ENCODE peak calls at places on chromosomes 4 and X, in four cellular contexts. K is K562, S is HepG2, U is SK-N-SH. X is an unnamed sample.
A peak's percentile ranks its signal among the peaks of the same experiment; 100 is the strongest.

GRCh38 chrX:10166731-10167149 is 10.0 kb downstream of the CLCN4 start:
- DNase-seq in U (no peak), S (peak; percentile 39), K (no peak), X (no peak)

GRCh38 chrX:129982300-129983246 is at the start of gene BCORL1:
- DNase-seq in U (peak; percentile 98), S (peak; percentile 75), K (peak; percentile 95), X (peak; percentile 79)

GRCh38 chr4:120052840-120053239 is 13.8 kb downstream of the MAD2L1 start:
- DNase-seq in U (no peak), K (peak; percentile 24), S (no peak), X (no peak)

GRCh38 chrX:39869846-39870601 is 227.7 kb downstream of the BCOR start:
- DNase-seq in K (peak; percentile 71), S (no peak), U (no peak), X (no peak)

GRCh38 chrX:9728271-9728670 is 37.4 kb downstream of the GPR143 start:
- DNase-seq in U (no peak), K (no peak), S (no peak), X (no peak)

GRCh38 chr4:38075370-38076152 is 115.4 kb downstream of the PTTG2 start:
- DNase-seq in U (no peak), K (no peak), S (peak; percentile 89), X (no peak)

GRCh38 chrX:120120223-120120622 is 4.5 kb upstream of the RHOXF1 start:
- DNase-seq in S (no peak), U (no peak), K (no peak), X (no peak)

GRCh38 chr4:85496933-85497332 is 22.0 kb downstream of the ARHGAP24 start:
- DNase-seq in U (no peak), K (no peak), S (no peak), X (no peak)

GRCh38 chrX:96979766-96980165 is 96.1 kb downstream of the RPA4 start:
- DNase-seq in S (no peak), K (no peak), U (no peak), X (no peak)

GRCh38 chrX:45842916-45843315 is 642.2 kb upstream of the DIPK2B start:
- DNase-seq in K (no peak), U (no peak), S (no peak), X (no peak)

GRCh38 chrX:100829730-100830129 is 9.5 kb downstream of the CSTF2 start:
- DNase-seq in U (no peak), K (no peak), S (no peak), X (no peak)

GRCh38 chr4:37976513-37976912 is 16.3 kb downstream of the PTTG2 start:
- DNase-seq in S (peak; percentile 39), U (no peak), K (no peak), X (no peak)

GRCh38 chr4:82900016-82900334 is 560 bp upstream of the THAP9 start:
- DNase-seq in U (no peak), K (no peak), S (no peak), X (no peak)

GRCh38 chr4:128863314-128864075 is 54.0 kb downstream of the JADE1 start:
- DNase-seq in K (peak; percentile 72), S (peak; percentile 69), U (peak; percentile 70), X (peak; percentile 42)

GRCh38 chr4:119536572-119537528 is 91.8 kb downstream of the PDE5A start:
- DNase-seq in K (no peak), U (no peak), S (no peak), X (no peak)

GRCh38 chr4:182770259-182770968 is 146.8 kb downstream of the DCTD start:
- DNase-seq in S (no peak), K (no peak), U (no peak), X (no peak)

GRCh38 chr4:153393397-153393796 is 48.9 kb downstream of the MND1 start:
- DNase-seq in K (no peak), S (no peak), U (no peak), X (no peak)

GRCh38 chr4:127143460-127144190 is 489.1 kb upstream of the INTU start:
- DNase-seq in K (no peak), U (no peak), S (no peak), X (no peak)

GRCh38 chrX:11531226-11531625 is 134.5 kb downstream of the ARHGAP6 start:
- DNase-seq in U (no peak), K (peak; percentile 44), S (no peak), X (no peak)

GRCh38 chr4:160414516-160414915 is 1311.6 kb downstream of the RAPGEF2 start:
- DNase-seq in U (no peak), S (no peak), K (no peak), X (no peak)

GRCh38 chrX:24498975-24499374 is 33.9 kb downstream of the PDK3 start:
- DNase-seq in S (no peak), U (peak; percentile 30), K (no peak), X (no peak)

GRCh38 chr4:124481123-124481522 is 231.4 kb downstream of the ANKRD50 start:
- DNase-seq in S (no peak), U (no peak), K (no peak), X (no peak)

GRCh38 chr4:139791681-139792080 is 126.1 kb downstream of the MGST2 start:
- DNase-seq in S (no peak), U (no peak), K (no peak), X (no peak)

GRCh38 chrX:83847339-83847738 is 13.6 kb upstream of the CYLC1 start:
- DNase-seq in U (no peak), S (no peak), K (no peak), X (no peak)

DNA sequence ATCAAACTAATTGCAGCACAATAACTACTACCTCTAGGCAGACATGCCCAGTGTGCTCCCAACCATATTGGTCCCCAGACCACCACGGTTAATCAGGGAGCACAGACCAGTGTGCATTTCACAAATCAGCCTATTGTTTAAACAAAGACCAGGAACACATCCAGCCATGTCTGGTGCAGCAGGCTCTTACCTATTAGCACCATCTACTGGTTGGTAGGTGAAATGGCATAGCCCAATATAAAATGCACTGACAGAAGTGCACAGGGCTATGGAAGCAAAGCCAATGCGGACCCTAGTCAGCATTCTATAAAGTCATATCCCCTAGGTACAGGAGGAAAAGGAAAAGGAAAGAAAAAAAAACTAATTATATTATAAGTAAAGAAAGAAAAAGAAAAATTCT is 15.5 kb upstream of the CYLC1 start:
- DNase-seq in U (peak; percentile 41), S (peak; percentile 18), K (peak; percentile 13), X (peak; percentile 0)
- TF ChIP-seq ELF1 in U (no peak), S (no peak), K (no peak), X (no peak)

GRCh38 chr4:1081689-1082040 is 31.7 kb downstream of the RNF212 start:
- DNase-seq in K (no peak), U (no peak), S (no peak), X (no peak)

GRCh38 chr4:1080961-1081688 is 32.2 kb downstream of the RNF212 start:
- DNase-seq in S (no peak), U (no peak), K (no peak), X (no peak)

GRCh38 chr4:1084394-1084793 is 29.0 kb downstream of the RNF212 start:
- DNase-seq in S (no peak), K (no peak), U (no peak), X (no peak)

GRCh38 chr4:1080432-1080831 is 32.9 kb downstream of the RNF212 start:
- DNase-seq in U (no peak), K (no peak), S (no peak), X (no peak)

GRCh38 chr4:1082215-1083182 is 30.9 kb downstream of the RNF212 start:
- DNase-seq in U (no peak), S (no peak), K (no peak), X (no peak)
- TF ChIP-seq ELF1 in U (no peak), S (no peak), K (no peak), X (no peak)

GRCh38 chr4:149113804-149114430 is 671.7 kb upstream of the NR3C2 start:
- DNase-seq in U (no peak), K (no peak), S (no peak), X (no peak)
- TF ChIP-seq ELF1 in U (no peak), K (no peak), S (no peak), X (no peak)

GRCh38 chr4:70838400-70838971 is 1.2 kb downstream of the GRSF1 start:
- DNase-seq in U (peak; percentile 49), S (no peak), K (peak; percentile 17), X (no peak)
- TF ChIP-seq ELF1 in U (no peak), S (no peak), K (no peak), X (no peak)

GRCh38 chrX:33974676-33975075 is 157.4 kb downstream of the FAM47A start:
- DNase-seq in S (no peak), K (no peak), U (no peak), X (no peak)

GRCh38 chrX:33969105-33969504 is 163.0 kb downstream of the FAM47A start:
- DNase-seq in S (no peak), K (no peak), U (no peak), X (no peak)

GRCh38 chrX:33968611-33969010 is 163.5 kb downstream of the FAM47A start:
- DNase-seq in K (no peak), S (no peak), U (no peak), X (no peak)

GRCh38 chrX:33970028-33970932 is 161.8 kb downstream of the FAM47A start:
- DNase-seq in S (no peak), K (no peak), U (no peak), X (no peak)
- TF ChIP-seq ELF1 in S (no peak), K (no peak), U (no peak), X (no peak)

GRCh38 chrX:79167437-79167836 is 22.9 kb downstream of the GPR174 start:
- DNase-seq in U (no peak), K (no peak), S (no peak), X (no peak)
- TF ChIP-seq ELF1 in U (no peak), K (no peak), S (no peak), X (no peak)

DNA sequence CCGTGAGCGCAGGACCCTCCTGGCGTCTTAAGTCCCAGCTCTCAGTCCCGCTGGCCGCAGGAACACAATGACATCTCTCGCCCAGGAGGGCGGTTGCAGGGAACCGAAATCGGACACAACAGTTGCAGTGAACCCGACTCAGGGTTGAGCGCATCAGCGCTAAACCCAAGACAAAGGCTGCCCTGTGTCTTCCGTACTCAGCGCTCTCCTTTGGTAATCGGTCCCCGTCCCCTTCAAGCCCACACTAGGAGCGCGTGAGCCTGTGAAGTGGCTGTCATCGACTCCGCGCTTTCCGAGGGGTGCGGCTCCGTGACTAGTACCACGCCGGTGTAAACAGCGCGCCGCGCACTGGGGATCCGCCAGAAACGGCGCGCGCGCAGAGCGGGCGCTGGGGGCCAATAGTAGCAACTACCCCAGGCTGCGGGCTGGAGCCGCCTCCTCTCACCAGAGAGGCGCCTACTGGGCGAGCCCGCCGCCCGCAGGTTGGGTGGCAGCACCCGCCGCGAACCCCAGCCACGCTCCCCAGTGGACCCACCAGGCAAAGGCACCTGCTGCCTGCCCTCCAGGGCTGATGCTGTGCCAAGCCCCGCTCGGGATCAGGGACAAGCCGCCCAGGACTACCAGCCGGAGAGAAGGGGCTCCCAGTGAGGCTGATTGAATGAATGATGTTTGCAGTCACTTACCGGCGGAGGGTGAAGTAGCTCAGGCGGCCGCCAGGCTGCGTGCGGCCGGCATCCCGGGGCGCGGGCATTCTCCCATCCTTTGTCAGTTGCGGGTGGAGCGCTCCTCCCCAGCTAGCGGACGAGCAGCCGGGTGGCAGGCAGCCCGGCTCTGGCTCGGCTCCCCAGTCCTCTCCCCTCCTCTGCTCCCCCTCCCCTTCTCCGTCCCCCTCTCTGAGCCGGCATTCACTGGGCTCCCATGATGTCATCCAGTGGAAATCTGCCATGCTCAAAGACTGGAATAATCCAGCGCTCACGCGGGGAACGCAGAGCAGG is 370.4 kb upstream of the SMIM31 start:
- DNase-seq in K (no peak), S (no peak), U (peak; percentile 16), X (no peak)
- TF ChIP-seq ELF1 in K (no peak), S (no peak), U (no peak), X (no peak)

DNA sequence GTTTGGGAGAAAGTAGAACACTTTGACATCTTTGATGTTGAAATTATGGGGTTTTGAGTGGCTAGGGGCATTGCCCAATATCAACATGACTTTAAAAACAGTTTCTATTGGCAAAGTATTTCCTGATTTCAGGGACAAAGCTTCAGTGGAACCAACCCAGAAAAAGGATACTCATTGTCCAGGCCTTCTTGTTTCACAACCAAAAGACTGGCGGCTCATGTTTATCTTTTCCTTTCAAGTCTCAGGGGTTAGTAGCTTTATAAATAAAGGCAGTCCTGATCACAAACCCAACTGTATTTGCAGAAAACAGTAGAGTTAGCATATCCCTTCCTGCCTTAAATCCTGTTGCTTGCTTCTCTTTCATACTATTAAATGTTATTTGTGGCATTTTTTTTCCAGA is 119.1 kb downstream of the SLITRK2 start:
- DNase-seq in U (no peak), K (no peak), S (no peak), X (no peak)
- TF ChIP-seq ELF1 in U (no peak), K (no peak), S (no peak), X (no peak)